ENCODE peak calls at places on chromosomes 6 and 20, in nine cellular contexts. C is HCT116, R is AG10803, E is tibial artery, N is testis, W is GM12865, U is nephron progenitor cell, X is cardiac fibroblast, J is AG04450. I is an unnamed sample.

GRCh38 chr6:11632231-11632630 is 94.7 kb downstream of the TMEM170B start:
- DNase-seq in U (no peak), R (peak), N (no peak), W (no peak), J (no peak), X (peak), E (no peak), C (peak), I (peak)

GRCh38 chr6:117266267-117266797 is 974 bp downstream of the VGLL2 start:
- DNase-seq in N (no peak), J (no peak), U (no peak), W (no peak), E (no peak), R (no peak), X (no peak), C (no peak), I (no peak)

GRCh38 chr6:122609881-122610689 is at the start of gene PKIB:
- DNase-seq in N (peak), W (peak), C (peak), U (peak), R (peak), E (peak), X (peak), J (no peak), I (peak)

GRCh38 chr20:20457392-20458126 is 89.7 kb downstream of the INSM1 start:
- DNase-seq in W (no peak), N (no peak), R (no peak), J (no peak), U (no peak), X (peak), C (no peak), E (no peak), I (no peak)

GRCh38 chr20:17589161-17589834 is 19.4 kb downstream of the DSTN start:
- DNase-seq in R (peak), W (no peak), E (no peak), C (no peak), N (no peak), U (no peak), J (no peak), X (peak), I (no peak)

GRCh38 chr6:74851598-74851997 is 354.3 kb downstream of the COL12A1 start:
- DNase-seq in X (peak), E (no peak), W (no peak), U (no peak), N (no peak), J (peak), C (no peak), R (peak), I (no peak)

GRCh38 chr6:70547905-70548304 is 18.8 kb upstream of the SDHAF4 start:
- DNase-seq in R (no peak), C (no peak), U (no peak), E (no peak), J (no peak), X (no peak), W (no peak), N (no peak), I (no peak)

GRCh38 chr6:163118941-163119340 is 295.6 kb upstream of the QKI start:
- DNase-seq in X (no peak), U (no peak), W (no peak), R (no peak), J (no peak), N (no peak), C (no peak), E (no peak), I (no peak)

GRCh38 chr6:129368970-129369369 is 341.0 kb downstream of the ARHGAP18 start:
- DNase-seq in J (no peak), R (no peak), U (no peak), C (no peak), N (no peak), X (peak), E (no peak), W (no peak), I (no peak)

GRCh38 chr6:120648713-120649112 is 685.6 kb downstream of the TBC1D32 start:
- DNase-seq in N (no peak), X (no peak), U (no peak), E (no peak), C (no peak), W (no peak), J (no peak), R (no peak), I (no peak)

GRCh38 chr6:154539593-154540269 is 29.2 kb upstream of the CNKSR3 start:
- DNase-seq in X (no peak), W (no peak), U (no peak), R (no peak), J (no peak), C (no peak), E (no peak), N (no peak), I (no peak)

GRCh38 chr20:17417221-17417620 is 114.0 kb downstream of the BFSP1 start:
- DNase-seq in X (no peak), W (no peak), E (no peak), N (no peak), C (no peak), R (no peak), J (no peak), U (no peak), I (no peak)

GRCh38 chr6:7818480-7819165 is 92.0 kb downstream of the TXNDC5 start:
- DNase-seq in E (no peak), U (no peak), J (no peak), W (no peak), X (peak), C (no peak), R (peak), N (no peak), I (no peak)

GRCh38 chr6:106510090-106510970 is 119.0 kb downstream of the RTN4IP1 start:
- DNase-seq in J (no peak), E (peak), U (peak), W (peak), R (no peak), N (peak), C (no peak), X (peak), I (peak)

GRCh38 chr6:158475344-158476302 is 84.3 kb upstream of the TMEM181 start:
- DNase-seq in N (peak), E (no peak), W (peak), C (no peak), J (no peak), U (no peak), R (peak), X (peak), I (no peak)

GRCh38 chr6:28357036-28357435 is 7.3 kb downstream of the ZKSCAN3 start:
- DNase-seq in J (no peak), C (no peak), E (no peak), U (no peak), X (peak), R (no peak), N (no peak), W (no peak), I (no peak)

GRCh38 chr6:155181498-155181897 is 82.3 kb upstream of the CLDN20 start:
- DNase-seq in R (no peak), C (no peak), X (no peak), W (peak), J (no peak), E (no peak), U (no peak), N (no peak), I (no peak)

GRCh38 chr6:118382126-118382525 is 166.0 kb upstream of the PLN start:
- DNase-seq in U (no peak), X (no peak), N (no peak), E (no peak), R (no peak), J (no peak), W (no peak), C (no peak), I (no peak)

GRCh38 chr6:108872001-108872974 is 24.1 kb downstream of the ARMC2 start:
- DNase-seq in W (no peak), E (no peak), R (peak), J (no peak), X (no peak), N (no peak), C (no peak), U (no peak), I (no peak)

GRCh38 chr6:126076992-126077664 is 90.8 kb downstream of the TRMT11 start:
- DNase-seq in R (peak), W (no peak), E (peak), N (no peak), X (no peak), J (no peak), C (no peak), U (no peak), I (no peak)

GRCh38 chr20:38272398-38272797 is 11.9 kb upstream of the KIAA1755 start:
- DNase-seq in X (peak), U (no peak), E (no peak), W (no peak), R (peak), J (no peak), C (no peak), N (no peak), I (no peak)

GRCh38 chr6:120378582-120379220 is 955.6 kb downstream of the TBC1D32 start:
- DNase-seq in C (peak), N (peak), R (peak), W (peak), U (no peak), X (peak), E (no peak), J (no peak), I (no peak)

GRCh38 chr20:44001667-44002596 is 87.3 kb downstream of the TOX2 start:
- DNase-seq in W (peak), C (peak), J (no peak), E (no peak), R (no peak), U (no peak), N (no peak), X (no peak), I (no peak)

GRCh38 chr20:34045294-34045693 is 51.6 kb downstream of the RALY start:
- DNase-seq in J (no peak), N (peak), U (no peak), W (no peak), R (no peak), X (peak), C (no peak), E (peak), I (peak)

GRCh38 chr20:47761478-47762047 is 23.7 kb downstream of the SULF2 start:
- DNase-seq in R (no peak), W (no peak), N (no peak), C (no peak), U (no peak), E (no peak), X (no peak), J (no peak), I (no peak)

GRCh38 chr6:90885611-90886056 is 298.8 kb upstream of the MAP3K7 start:
- DNase-seq in X (no peak), W (no peak), E (no peak), U (no peak), R (no peak), N (no peak), C (no peak), J (no peak), I (no peak)

GRCh38 chr6:42898891-42899361 is 16.9 kb upstream of the PTCRA start:
- DNase-seq in E (peak), C (peak), U (peak), R (peak), W (peak), J (no peak), N (peak), X (peak), I (peak)

GRCh38 chr20:35167787-35168186 is 4.1 kb upstream of the PROCR start:
- DNase-seq in J (no peak), W (no peak), X (no peak), R (no peak), E (no peak), U (no peak), C (no peak), N (no peak), I (no peak)

GRCh38 chr6:45514454-45514853 is 136.7 kb upstream of the SUPT3H start:
- DNase-seq in X (peak), J (no peak), W (no peak), R (no peak), E (no peak), N (no peak), C (no peak), U (no peak), I (peak)

GRCh38 chr6:2793491-2794151 is 28.4 kb downstream of the WRNIP1 start:
- DNase-seq in R (peak), E (no peak), X (peak), W (peak), N (no peak), J (no peak), U (no peak), C (no peak), I (no peak)

GRCh38 chr6:30844118-30844535 is 40.2 kb upstream of the DDR1 start:
- DNase-seq in J (no peak), N (no peak), C (no peak), U (no peak), R (peak), E (no peak), X (no peak), W (no peak), I (no peak)

GRCh38 chr6:125931733-125932450 is 24.7 kb upstream of the HINT3 start:
- DNase-seq in X (peak), W (peak), J (no peak), N (no peak), E (no peak), U (no peak), C (no peak), R (no peak), I (no peak)

GRCh38 chr20:49591217-49591865 is 23.4 kb upstream of the PTGIS start:
- DNase-seq in E (no peak), W (no peak), X (peak), N (no peak), C (no peak), U (no peak), R (no peak), J (no peak), I (no peak)

GRCh38 chr6:10184408-10185187 is 230.3 kb downstream of the TFAP2A start:
- DNase-seq in E (no peak), R (peak), U (peak), J (no peak), N (no peak), X (no peak), W (no peak), C (no peak), I (no peak)

GRCh38 chr20:21706345-21707195 is 1.1 kb downstream of the PAX1 start:
- DNase-seq in X (no peak), C (no peak), W (no peak), U (peak), N (no peak), R (no peak), J (no peak), E (no peak), I (no peak)

GRCh38 chr20:21703740-21704407 is 1.6 kb upstream of the PAX1 start:
- DNase-seq in U (no peak), X (no peak), E (no peak), R (no peak), N (no peak), J (no peak), C (no peak), W (no peak), I (no peak)

GRCh38 chr20:21704408-21705385 is 767 bp upstream of the PAX1 start:
- DNase-seq in R (no peak), N (no peak), J (no peak), W (no peak), C (no peak), E (no peak), U (no peak), X (no peak), I (no peak)

GRCh38 chr20:21707267-21707666 is 1.8 kb downstream of the PAX1 start:
- DNase-seq in X (no peak), N (no peak), C (no peak), E (no peak), U (no peak), J (no peak), R (no peak), W (no peak), I (no peak)

DNA sequence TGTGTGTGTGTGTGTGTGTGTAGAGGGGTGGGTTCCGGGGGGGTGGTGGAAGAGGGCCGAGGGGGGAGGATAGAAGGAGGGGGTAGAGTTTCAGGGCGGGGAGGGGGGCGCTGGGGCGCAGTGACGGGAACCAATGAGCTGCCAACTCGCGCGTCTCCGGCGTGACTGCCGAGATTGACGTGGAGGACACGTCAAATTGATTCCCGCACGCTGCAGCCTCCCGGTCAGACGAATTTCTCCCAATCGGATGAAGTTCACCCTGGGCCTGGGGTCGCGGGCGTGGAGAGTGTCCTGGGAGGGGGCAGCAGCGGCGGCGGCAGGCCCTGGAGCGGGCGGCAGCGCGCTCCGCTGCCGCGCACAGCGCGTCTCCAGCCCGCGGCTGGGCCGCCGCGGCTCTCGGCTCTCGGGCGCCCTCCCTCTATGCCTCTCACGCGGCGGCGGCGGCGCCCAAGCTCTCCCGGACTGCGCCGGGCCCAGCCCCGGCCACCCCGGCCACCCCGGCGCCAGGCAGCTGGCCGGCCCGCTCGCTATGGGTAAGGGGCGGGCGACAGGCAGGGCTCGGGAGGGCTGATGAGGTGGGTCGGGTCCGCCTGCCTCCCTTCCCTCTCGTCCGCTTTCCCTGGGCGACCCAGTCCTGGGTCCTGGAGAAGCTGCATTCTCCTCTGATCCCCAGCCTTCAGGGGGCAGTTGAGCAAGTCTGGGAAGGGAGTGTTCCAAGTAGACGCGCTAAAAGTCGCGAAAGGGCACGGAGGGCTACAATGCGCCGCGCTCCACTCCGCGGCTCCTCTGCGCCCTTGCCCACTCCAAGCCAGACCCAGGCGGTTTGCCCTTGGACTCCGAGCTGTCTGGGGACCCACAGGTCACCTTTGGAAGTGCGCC is at the start of gene PAX1:
- DNase-seq in U (peak), N (no peak), C (no peak), W (no peak), E (no peak), R (no peak), X (no peak), J (no peak), I (no peak)
- TF ChIP-seq CTCF in U (no peak), N (no peak), C (no peak), W (no peak), E (no peak), R (no peak), X (no peak), J (no peak), I (no peak)

DNA sequence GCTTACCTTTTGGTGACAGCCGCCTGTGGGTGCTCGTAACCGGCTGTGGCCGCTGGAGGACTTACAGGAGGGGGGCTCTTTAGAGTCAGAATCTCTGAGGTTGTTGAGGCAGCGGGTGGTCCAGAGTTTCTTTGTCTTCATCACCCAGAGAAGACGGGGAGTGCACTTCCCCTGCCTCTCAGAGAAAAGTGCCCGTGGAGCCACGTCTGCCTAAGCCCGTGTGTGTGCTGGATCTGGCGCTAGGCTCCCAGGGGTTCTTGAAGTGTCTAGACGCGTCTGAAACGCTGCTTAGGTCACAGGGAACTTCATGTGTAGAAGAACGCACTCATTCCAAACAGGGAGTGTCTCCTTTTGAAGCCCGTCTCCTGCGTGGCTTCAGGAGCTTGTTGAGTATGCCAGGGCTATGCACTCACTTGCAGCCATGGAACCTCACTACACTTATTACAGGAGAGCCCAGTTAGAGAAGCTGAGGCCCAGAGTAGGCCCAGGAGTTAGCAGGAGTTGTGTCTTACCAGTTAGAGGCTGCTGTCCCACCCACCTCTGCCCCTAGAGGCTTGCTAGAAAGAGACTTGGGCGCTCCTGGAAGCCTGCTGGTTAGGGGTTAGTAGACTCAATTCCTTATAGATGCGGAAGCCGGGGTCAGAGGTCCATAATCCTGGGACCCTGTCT is 1.3 kb downstream of the LSM14B start:
- DNase-seq in N (no peak), R (peak), U (no peak), C (no peak), X (peak), E (no peak), W (no peak), J (no peak), I (no peak)
- TF ChIP-seq CTCF in N (no peak), R (peak), U (no peak), C (no peak), X (peak), E (no peak), W (no peak), J (peak), I (no peak)

GRCh38 chr20:58839474-58839874 is 11.2 kb downstream of the GNAS-AS1 start:
- DNase-seq in X (peak), U (peak), N (peak), R (no peak), E (no peak), J (no peak), W (peak), C (peak), I (peak)

GRCh38 chr20:58840816-58841538 is 9.7 kb downstream of the GNAS-AS1 start:
- DNase-seq in E (no peak), U (no peak), N (no peak), J (no peak), W (no peak), C (no peak), X (peak), R (no peak), I (no peak)

GRCh38 chr20:58837717-58838116 is 13.0 kb downstream of the GNAS-AS1 start:
- DNase-seq in X (no peak), R (no peak), W (no peak), C (no peak), N (no peak), J (no peak), E (no peak), U (no peak), I (no peak)

GRCh38 chr20:58839991-58840747 is 10.5 kb downstream of the GNAS-AS1 start:
- DNase-seq in N (no peak), R (no peak), U (peak), E (no peak), X (no peak), J (no peak), W (no peak), C (no peak), I (no peak)

DNA sequence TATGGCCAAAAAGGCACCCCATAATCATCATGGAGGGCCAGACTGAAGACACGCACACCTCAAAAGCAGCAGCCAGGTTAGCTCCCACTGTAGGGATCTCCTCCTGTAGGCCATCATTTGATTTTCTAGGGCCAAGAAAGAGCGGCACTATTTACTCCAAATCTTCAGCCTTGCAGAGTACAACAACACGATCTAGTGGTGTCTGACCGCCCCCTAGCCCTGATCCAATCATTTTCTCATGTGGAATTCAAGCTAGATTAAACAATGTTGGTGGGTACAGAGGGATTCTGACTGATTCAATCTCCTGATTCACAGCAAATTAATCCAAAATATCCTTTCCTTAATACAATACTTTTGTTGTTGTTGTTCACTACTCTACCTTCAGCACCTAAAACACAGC is 12.5 kb downstream of the GNAS-AS1 start:
- DNase-seq in N (no peak), X (no peak), U (no peak), E (no peak), J (no peak), W (no peak), R (no peak), C (no peak), I (no peak)
- TF ChIP-seq CTCF in N (no peak), X (no peak), U (no peak), E (no peak), J (no peak), W (no peak), R (no peak), C (no peak), I (no peak)

DNA sequence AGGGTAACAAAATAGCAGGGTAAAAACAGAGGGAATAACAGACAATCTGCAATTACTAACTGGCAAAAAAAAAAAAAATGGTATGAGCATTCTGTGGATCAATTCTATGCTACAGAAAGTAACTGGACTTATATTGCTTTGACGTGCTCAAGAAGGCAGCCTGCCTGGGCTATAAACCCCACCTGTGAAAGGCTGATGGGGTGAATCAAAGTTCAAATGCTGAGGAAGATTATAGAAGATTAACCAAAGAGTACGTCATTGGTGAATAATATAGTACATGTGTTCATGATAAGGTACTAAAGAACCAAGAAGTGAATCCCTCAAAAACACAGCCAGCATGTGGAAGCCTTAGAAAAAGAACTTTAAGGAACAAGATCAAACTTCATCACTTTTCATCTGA is 441.9 kb upstream of the PTCHD4 start:
- DNase-seq in W (no peak), X (no peak), J (no peak), C (no peak), U (no peak), E (no peak), N (no peak), R (no peak), I (no peak)
- TF ChIP-seq CTCF in W (no peak), X (no peak), J (no peak), C (no peak), U (no peak), E (no peak), N (no peak), R (no peak), I (no peak)

I was measured in Calu3.